ENCODE peak calls at places on chromosomes 1 and 21, in nine cellular contexts. Z is Right ventricle myocardium superior; C is left cardiac atrium; T is HCT116; F is effector CD4-positive, alpha-beta T cell; L is stimulated activated CD8-positive, alpha-beta memory T cell treated with anti-CD3 and anti-CD28 coated beads, Interleukin-2, amount 100 ng/mL, for 48 hours; A is upper lobe of left lung; I is CD4-positive, alpha-beta T cell; J is H54. O is an unnamed sample.

GRCh38 chr21:46556802-46557201 is 48.1 kb downstream of the S100B start:
- DNase-seq in Z (no peak), C (no peak), T (no peak), F (no peak), L (no peak), A (no peak), I (no peak), J (no peak), O (no peak)

GRCh38 chr1:152543808-152544207 is 22.8 kb downstream of the LCE3E start:
- DNase-seq in Z (no peak), C (no peak), T (peak), F (no peak), L (no peak), A (no peak), I (no peak), J (no peak), O (no peak)

GRCh38 chr1:50279622-50280320 is 143.5 kb downstream of the DMRTA2 start:
- DNase-seq in Z (no peak), C (no peak), T (no peak), F (no peak), L (no peak), A (no peak), I (no peak), J (no peak), O (no peak)

GRCh38 chr1:154598871-154599635 is 8.9 kb downstream of the ADAR start:
- DNase-seq in Z (no peak), C (no peak), T (no peak), F (no peak), L (no peak), A (no peak), I (no peak), J (no peak), O (no peak)

GRCh38 chr21:29104239-29104708 is 26.2 kb upstream of the MAP3K7CL start:
- DNase-seq in Z (no peak), C (no peak), T (no peak), F (no peak), L (no peak), A (no peak), I (no peak), J (no peak), O (no peak)

GRCh38 chr1:209882286-209882685 is 54.5 kb downstream of the UTP25 start:
- DNase-seq in Z (no peak), C (no peak), T (no peak), F (no peak), L (no peak), A (no peak), I (no peak), J (no peak), O (no peak)

GRCh38 chr1:172914517-172915144 is 136.1 kb downstream of the TNFSF18 start:
- DNase-seq in Z (no peak), C (no peak), T (no peak), F (no peak), L (no peak), A (no peak), I (no peak), J (no peak), O (no peak)

GRCh38 chr1:1181938-1182410 is 8.3 kb downstream of the TTLL10 start:
- DNase-seq in Z (peak), C (peak), T (no peak), F (no peak), L (no peak), A (no peak), I (peak), J (no peak), O (no peak)

GRCh38 chr1:170168263-170168662 is 22.5 kb downstream of the NTMT2 start:
- DNase-seq in Z (no peak), C (no peak), T (no peak), F (no peak), L (no peak), A (no peak), I (no peak), J (peak), O (no peak)

GRCh38 chr1:42992043-42992697 is 33.5 kb upstream of the SLC2A1 start:
- DNase-seq in Z (no peak), C (no peak), T (no peak), F (no peak), L (no peak), A (no peak), I (no peak), J (no peak), O (no peak)

GRCh38 chr1:78070758-78071157 is 25.0 kb downstream of the GIPC2 start:
- DNase-seq in Z (no peak), C (no peak), T (no peak), F (no peak), L (no peak), A (no peak), I (no peak), J (peak), O (no peak)

GRCh38 chr1:167532964-167533824 is 14.9 kb upstream of the CD247 start:
- DNase-seq in Z (no peak), C (no peak), T (no peak), F (no peak), L (no peak), A (no peak), I (no peak), J (no peak), O (no peak)

GRCh38 chr1:183159960-183160359 is 26.1 kb upstream of the LAMC2 start:
- DNase-seq in Z (no peak), C (no peak), T (peak), F (no peak), L (no peak), A (peak), I (no peak), J (peak), O (no peak)

GRCh38 chr1:247293047-247293446 is 37.2 kb downstream of the VN1R5 start:
- DNase-seq in Z (no peak), C (no peak), T (no peak), F (no peak), L (no peak), A (no peak), I (no peak), J (no peak), O (no peak)

GRCh38 chr1:245154429-245155185 is at the start of gene KIF26B:
- DNase-seq in Z (peak), C (peak), T (no peak), F (no peak), L (no peak), A (no peak), I (no peak), J (peak), O (no peak)

GRCh38 chr1:2415801-2416208 is 3.4 kb upstream of the PEX10 start:
- DNase-seq in Z (no peak), C (no peak), T (no peak), F (no peak), L (no peak), A (no peak), I (peak), J (no peak), O (no peak)

GRCh38 chr21:35476616-35477395 is 427.7 kb upstream of the RUNX1 start:
- DNase-seq in Z (no peak), C (no peak), T (no peak), F (no peak), L (no peak), A (no peak), I (no peak), J (no peak), O (no peak)

GRCh38 chr1:43147625-43148319 is 24.3 kb downstream of the EBNA1BP2 start:
- DNase-seq in Z (peak), C (peak), T (peak), F (no peak), L (peak), A (peak), I (no peak), J (peak), O (peak)

GRCh38 chr1:20485527-20486456 is at the start of gene CAMK2N1:
- DNase-seq in Z (peak), C (peak), T (no peak), F (peak), L (peak), A (no peak), I (peak), J (peak), O (no peak)

GRCh38 chr1:159000627-159001026 is 9.1 kb upstream of the IFI16 start:
- DNase-seq in Z (peak), C (peak), T (peak), F (no peak), L (no peak), A (peak), I (no peak), J (peak), O (peak)

GRCh38 chr1:43438006-43438405 is 15.7 kb downstream of the HYI start:
- DNase-seq in Z (no peak), C (no peak), T (no peak), F (no peak), L (no peak), A (no peak), I (no peak), J (no peak), O (no peak)

GRCh38 chr1:13965770-13966398 is 265.9 kb downstream of the PRDM2 start:
- DNase-seq in Z (peak), C (peak), T (peak), F (no peak), L (no peak), A (peak), I (no peak), J (peak), O (peak)

GRCh38 chr1:7572654-7573152 is 198.4 kb upstream of the VAMP3 start:
- DNase-seq in Z (peak), C (no peak), T (no peak), F (no peak), L (no peak), A (peak), I (no peak), J (no peak), O (no peak)

GRCh38 chr21:35227774-35228173 is 178.7 kb upstream of the RUNX1 start:
- DNase-seq in Z (no peak), C (no peak), T (no peak), F (no peak), L (no peak), A (no peak), I (no peak), J (no peak), O (no peak)

GRCh38 chr1:101482306-101482705 is 245.5 kb downstream of the S1PR1 start:
- DNase-seq in Z (no peak), C (no peak), T (no peak), F (no peak), L (no peak), A (no peak), I (no peak), J (no peak), O (no peak)

GRCh38 chr1:117161887-117162286 is 40.3 kb upstream of the TRIM45 start:
- DNase-seq in Z (no peak), C (no peak), T (no peak), F (no peak), L (no peak), A (no peak), I (no peak), J (no peak), O (no peak)

GRCh38 chr21:33443174-33443573 is 36.6 kb downstream of the TMEM50B start:
- DNase-seq in Z (no peak), C (no peak), T (no peak), F (no peak), L (no peak), A (peak), I (no peak), J (no peak), O (no peak)